ENCODE peak calls at places on chromosome 2, in five cellular contexts. One of them, this sample, is unnamed.

GRCh38 chr2:85861180-85861579 is 27.6 kb downstream of the ST3GAL5 start:
- DNase-seq in mesendoderm: no peak
- DNase-seq in cardiac muscle cell: no peak
- DNase-seq in K562: no peak
- DNase-seq in HuH-7.5: no peak
- DNase-seq in this sample: no peak

GRCh38 chr2:180516204-180516603 is 464.2 kb upstream of the UBE2E3 start:
- DNase-seq in mesendoderm: no peak
- DNase-seq in cardiac muscle cell: no peak
- DNase-seq in K562: no peak
- DNase-seq in HuH-7.5: no peak
- DNase-seq in this sample: no peak

GRCh38 chr2:186883666-186884065 is 34.7 kb upstream of the ZSWIM2 start:
- DNase-seq in mesendoderm: no peak
- DNase-seq in cardiac muscle cell: peak
- DNase-seq in K562: no peak
- DNase-seq in HuH-7.5: no peak
- DNase-seq in this sample: no peak

GRCh38 chr2:25570161-25570840 is 103.1 kb downstream of the DTNB start:
- DNase-seq in mesendoderm: no peak
- DNase-seq in cardiac muscle cell: peak
- DNase-seq in K562: no peak
- DNase-seq in HuH-7.5: no peak
- DNase-seq in this sample: no peak

GRCh38 chr2:63029058-63029457 is 21.6 kb upstream of the OTX1 start:
- DNase-seq in mesendoderm: no peak
- DNase-seq in cardiac muscle cell: no peak
- DNase-seq in K562: no peak
- DNase-seq in HuH-7.5: no peak
- DNase-seq in this sample: no peak

GRCh38 chr2:176751314-176751713 is 461.3 kb upstream of the HNRNPA3 start:
- DNase-seq in mesendoderm: no peak
- DNase-seq in cardiac muscle cell: no peak
- DNase-seq in K562: no peak
- DNase-seq in HuH-7.5: no peak
- DNase-seq in this sample: no peak

GRCh38 chr2:65536596-65536995 is 104.2 kb upstream of the SPRED2 start:
- DNase-seq in mesendoderm: no peak
- DNase-seq in cardiac muscle cell: no peak
- DNase-seq in K562: no peak
- DNase-seq in HuH-7.5: no peak
- DNase-seq in this sample: no peak

GRCh38 chr2:96175951-96176350 is 30.7 kb upstream of the DUSP2 start:
- DNase-seq in mesendoderm: no peak
- DNase-seq in cardiac muscle cell: peak
- DNase-seq in K562: no peak
- DNase-seq in HuH-7.5: no peak
- DNase-seq in this sample: no peak

GRCh38 chr2:50885948-50886347 is 146.0 kb downstream of the NRXN1 start:
- DNase-seq in mesendoderm: no peak
- DNase-seq in cardiac muscle cell: no peak
- DNase-seq in K562: no peak
- DNase-seq in HuH-7.5: no peak
- DNase-seq in this sample: peak

GRCh38 chr2:216023055-216023648 is 9.8 kb upstream of the MREG start:
- DNase-seq in mesendoderm: peak
- DNase-seq in cardiac muscle cell: peak
- DNase-seq in K562: peak
- DNase-seq in HuH-7.5: peak
- DNase-seq in this sample: peak

GRCh38 chr2:235493402-235493774 is 455 bp upstream of the AGAP1 start:
- DNase-seq in mesendoderm: no peak
- DNase-seq in cardiac muscle cell: peak
- DNase-seq in K562: no peak
- DNase-seq in HuH-7.5: no peak
- DNase-seq in this sample: no peak

GRCh38 chr2:88350641-88351601 is 101.6 kb downstream of the FOXI3 start:
- DNase-seq in mesendoderm: peak
- DNase-seq in cardiac muscle cell: peak
- DNase-seq in K562: peak
- DNase-seq in HuH-7.5: peak
- DNase-seq in this sample: peak

GRCh38 chr2:177489719-177490301 is 97.2 kb downstream of the AGPS start:
- DNase-seq in mesendoderm: peak
- DNase-seq in cardiac muscle cell: peak
- DNase-seq in K562: peak
- DNase-seq in HuH-7.5: peak
- DNase-seq in this sample: peak

GRCh38 chr2:81894451-81894990 is 1590.0 kb upstream of the LRRTM1 start:
- DNase-seq in mesendoderm: peak
- DNase-seq in cardiac muscle cell: peak
- DNase-seq in K562: no peak
- DNase-seq in HuH-7.5: no peak
- DNase-seq in this sample: peak

GRCh38 chr2:201298462-201298861 is 38.1 kb downstream of the CASP8 start:
- DNase-seq in mesendoderm: no peak
- DNase-seq in cardiac muscle cell: no peak
- DNase-seq in K562: no peak
- DNase-seq in HuH-7.5: no peak
- DNase-seq in this sample: no peak

GRCh38 chr2:240459401-240460242 is 24.2 kb downstream of the GPC1 start:
- DNase-seq in mesendoderm: no peak
- DNase-seq in cardiac muscle cell: no peak
- DNase-seq in K562: no peak
- DNase-seq in HuH-7.5: no peak
- DNase-seq in this sample: no peak

GRCh38 chr2:165440367-165440766 is 29.1 kb upstream of the CSRNP3 start:
- DNase-seq in mesendoderm: peak
- DNase-seq in cardiac muscle cell: peak
- DNase-seq in K562: no peak
- DNase-seq in HuH-7.5: no peak
- DNase-seq in this sample: no peak

GRCh38 chr2:121877366-121877765 is 121.9 kb downstream of the TSN start:
- DNase-seq in mesendoderm: no peak
- DNase-seq in cardiac muscle cell: no peak
- DNase-seq in K562: no peak
- DNase-seq in HuH-7.5: no peak
- DNase-seq in this sample: no peak

GRCh38 chr2:28377984-28378678 is 14.5 kb upstream of the FOSL2 start:
- DNase-seq in mesendoderm: no peak
- DNase-seq in cardiac muscle cell: no peak
- DNase-seq in K562: no peak
- DNase-seq in HuH-7.5: no peak
- DNase-seq in this sample: no peak

GRCh38 chr2:6975988-6976387 is 58.8 kb downstream of the RNF144A start:
- DNase-seq in mesendoderm: no peak
- DNase-seq in cardiac muscle cell: no peak
- DNase-seq in K562: no peak
- DNase-seq in HuH-7.5: no peak
- DNase-seq in this sample: no peak

GRCh38 chr2:1626271-1626681 is 118.0 kb downstream of the PXDN start:
- DNase-seq in mesendoderm: no peak
- DNase-seq in cardiac muscle cell: no peak
- DNase-seq in K562: no peak
- DNase-seq in HuH-7.5: no peak
- DNase-seq in this sample: no peak

GRCh38 chr2:71581015-71581414 is 127.7 kb downstream of the DYSF start:
- DNase-seq in mesendoderm: no peak
- DNase-seq in cardiac muscle cell: peak
- DNase-seq in K562: no peak
- DNase-seq in HuH-7.5: no peak
- DNase-seq in this sample: no peak

GRCh38 chr2:232592687-232593407 is 40.6 kb upstream of the EFHD1 start:
- DNase-seq in mesendoderm: peak
- DNase-seq in cardiac muscle cell: peak
- DNase-seq in K562: peak
- DNase-seq in HuH-7.5: no peak
- DNase-seq in this sample: no peak

GRCh38 chr2:200608341-200609026 is 22.7 kb downstream of the AOX1 start:
- DNase-seq in mesendoderm: no peak
- DNase-seq in cardiac muscle cell: no peak
- DNase-seq in K562: no peak
- DNase-seq in HuH-7.5: no peak
- DNase-seq in this sample: no peak

GRCh38 chr2:164141271-164141670 is 405.5 kb upstream of the FIGN start:
- DNase-seq in mesendoderm: no peak
- DNase-seq in cardiac muscle cell: peak
- DNase-seq in K562: no peak
- DNase-seq in HuH-7.5: no peak
- DNase-seq in this sample: no peak

GRCh38 chr2:154623819-154624218 is 74.7 kb upstream of the KCNJ3 start:
- DNase-seq in mesendoderm: peak
- DNase-seq in cardiac muscle cell: peak
- DNase-seq in K562: no peak
- DNase-seq in HuH-7.5: peak
- DNase-seq in this sample: peak

GRCh38 chr2:117068371-117068770 is 746.1 kb upstream of the DDX18 start:
- DNase-seq in mesendoderm: no peak
- DNase-seq in cardiac muscle cell: no peak
- DNase-seq in K562: no peak
- DNase-seq in HuH-7.5: no peak
- DNase-seq in this sample: no peak

GRCh38 chr2:74205586-74205985 is 7.2 kb downstream of the MTHFD2 start:
- DNase-seq in mesendoderm: peak
- DNase-seq in cardiac muscle cell: no peak
- DNase-seq in K562: no peak
- DNase-seq in HuH-7.5: no peak
- DNase-seq in this sample: no peak

GRCh38 chr2:142980246-142981068 is 103.0 kb downstream of the KYNU start:
- DNase-seq in mesendoderm: peak
- DNase-seq in cardiac muscle cell: peak
- DNase-seq in K562: no peak
- DNase-seq in HuH-7.5: no peak
- DNase-seq in this sample: peak